ENCODE peak calls at places on chromosome 12, in six cellular contexts. One of them, this sample, is unnamed.

GRCh38 chr12:46585854-46586621 is 213.5 kb upstream of the SLC38A2 start:
- DNase-seq in COR-L47: no peak
- DNase-seq in GM12891: no peak
- DNase-seq in chondrocyte: no peak
- DNase-seq in DMS53: peak
- DNase-seq in colonic mucosa: peak
- DNase-seq in this sample: no peak

GRCh38 chr12:51897181-51897580 is 9.3 kb downstream of the ANKRD33 start:
- DNase-seq in chondrocyte: no peak
- DNase-seq in GM12891: no peak
- DNase-seq in COR-L47: no peak
- DNase-seq in DMS53: no peak
- DNase-seq in colonic mucosa: no peak
- DNase-seq in this sample: no peak

GRCh38 chr12:75526655-75527511 is 15.5 kb upstream of the KRR1 start:
- DNase-seq in GM12891: no peak
- DNase-seq in chondrocyte: no peak
- DNase-seq in colonic mucosa: no peak
- DNase-seq in DMS53: peak
- DNase-seq in COR-L47: peak
- DNase-seq in this sample: peak

GRCh38 chr12:108332791-108333382 is 6.2 kb downstream of the CMKLR1 start:
- DNase-seq in chondrocyte: no peak
- DNase-seq in colonic mucosa: peak
- DNase-seq in COR-L47: no peak
- DNase-seq in GM12891: no peak
- DNase-seq in DMS53: no peak
- DNase-seq in this sample: no peak

GRCh38 chr12:125533434-125534029 is 468.3 kb downstream of the AACS start:
- DNase-seq in DMS53: peak
- DNase-seq in GM12891: peak
- DNase-seq in COR-L47: peak
- DNase-seq in colonic mucosa: peak
- DNase-seq in chondrocyte: no peak
- DNase-seq in this sample: no peak

GRCh38 chr12:53402871-53403270 is 20.8 kb upstream of the AMHR2 start:
- DNase-seq in COR-L47: no peak
- DNase-seq in chondrocyte: no peak
- DNase-seq in DMS53: no peak
- DNase-seq in colonic mucosa: no peak
- DNase-seq in GM12891: no peak
- DNase-seq in this sample: no peak

GRCh38 chr12:59085680-59086079 is 165.4 kb upstream of the LRIG3 start:
- DNase-seq in GM12891: no peak
- DNase-seq in colonic mucosa: no peak
- DNase-seq in chondrocyte: no peak
- DNase-seq in DMS53: peak
- DNase-seq in COR-L47: peak
- DNase-seq in this sample: peak

GRCh38 chr12:54472494-54473262 is 724 bp downstream of the GTSF1 start:
- DNase-seq in colonic mucosa: no peak
- DNase-seq in chondrocyte: no peak
- DNase-seq in COR-L47: no peak
- DNase-seq in DMS53: no peak
- DNase-seq in GM12891: no peak
- DNase-seq in this sample: no peak

GRCh38 chr12:49893753-49894752 is 9.6 kb downstream of the FAIM2 start:
- DNase-seq in colonic mucosa: no peak
- DNase-seq in COR-L47: no peak
- DNase-seq in GM12891: no peak
- DNase-seq in DMS53: peak
- DNase-seq in chondrocyte: peak
- DNase-seq in this sample: no peak

GRCh38 chr12:113855998-113856397 is 110.1 kb downstream of the RBM19 start:
- DNase-seq in chondrocyte: no peak
- DNase-seq in COR-L47: no peak
- DNase-seq in GM12891: no peak
- DNase-seq in DMS53: no peak
- DNase-seq in colonic mucosa: no peak
- DNase-seq in this sample: no peak

GRCh38 chr12:81296556-81297305 is 218.9 kb downstream of the ACSS3 start:
- DNase-seq in colonic mucosa: no peak
- DNase-seq in chondrocyte: no peak
- DNase-seq in GM12891: no peak
- DNase-seq in COR-L47: no peak
- DNase-seq in DMS53: peak
- DNase-seq in this sample: no peak

GRCh38 chr12:67501362-67501761 is 147.2 kb upstream of the DYRK2 start:
- DNase-seq in DMS53: no peak
- DNase-seq in colonic mucosa: no peak
- DNase-seq in GM12891: no peak
- DNase-seq in chondrocyte: no peak
- DNase-seq in COR-L47: no peak
- DNase-seq in this sample: no peak

GRCh38 chr12:55927588-55928502 is at the start of gene PYM1:
- DNase-seq in colonic mucosa: peak
- DNase-seq in GM12891: no peak
- DNase-seq in COR-L47: peak
- DNase-seq in chondrocyte: no peak
- DNase-seq in DMS53: peak
- DNase-seq in this sample: peak

GRCh38 chr12:110373025-110373876 is 30.3 kb downstream of the ANAPC7 start:
- DNase-seq in COR-L47: no peak
- DNase-seq in DMS53: no peak
- DNase-seq in colonic mucosa: no peak
- DNase-seq in GM12891: no peak
- DNase-seq in chondrocyte: no peak
- DNase-seq in this sample: no peak